ENCODE peak calls at places on chromosomes 5 and 9, in nine cellular contexts. Q is aorta, M is lower lobe of right lung, W is K562, E is astrocyte, S is HCT116, I is left ventricle myocardium inferior, P is kidney, U is tibial artery. J is an unnamed sample. For H3K4me1, the result is how much of the 10 kb centered on the place peaks cover.

GRCh38 chr9:3526903-3527652 is 1.3 kb upstream of the RFX3 start:
- DNase-seq in Q (peak), M (no peak), W (no peak), E (no peak), S (peak), I (no peak), P (no peak), U (peak), J (no peak)

GRCh38 chr5:35838370-35839042 is 18.2 kb upstream of the IL7R start:
- DNase-seq in Q (no peak), M (no peak), W (no peak), E (no peak), S (no peak), I (no peak), P (no peak), U (no peak), J (no peak)

GRCh38 chr9:34522971-34523797 is at the start of gene ENHO:
- DNase-seq in Q (peak), M (peak), W (peak), E (peak), S (peak), I (peak), P (peak), U (peak), J (peak)

GRCh38 chr9:37511006-37511714 is 25.4 kb downstream of the POLR1E start:
- DNase-seq in Q (no peak), M (no peak), W (peak), E (no peak), S (peak), I (no peak), P (no peak), U (no peak), J (no peak)

GRCh38 chr5:108730617-108731340 is 16.9 kb upstream of the FER start:
- DNase-seq in Q (no peak), M (no peak), W (no peak), E (no peak), S (no peak), I (no peak), P (no peak), U (no peak), J (no peak)

GRCh38 chr5:90184764-90185163 is 224.8 kb downstream of the CETN3 start:
- DNase-seq in Q (no peak), M (no peak), W (no peak), E (no peak), S (no peak), I (no peak), P (no peak), U (no peak), J (no peak)

GRCh38 chr5:110064593-110065268 is 375.0 kb downstream of the MAN2A1 start:
- DNase-seq in Q (no peak), M (no peak), W (no peak), E (no peak), S (no peak), I (no peak), P (no peak), U (no peak), J (no peak)

GRCh38 chr9:97911528-97911927 is 10.8 kb downstream of the TRMO start:
- DNase-seq in Q (no peak), M (no peak), W (no peak), E (no peak), S (no peak), I (no peak), P (no peak), U (no peak), J (no peak)

GRCh38 chr5:113218200-113218599 is 216.6 kb downstream of the TSSK1B start:
- DNase-seq in Q (no peak), M (no peak), W (no peak), E (no peak), S (no peak), I (peak), P (no peak), U (no peak), J (no peak)

GRCh38 chr5:113216545-113216944 is 218.2 kb downstream of the TSSK1B start:
- DNase-seq in Q (no peak), M (no peak), W (no peak), E (no peak), S (no peak), I (no peak), P (no peak), U (no peak), J (no peak)

GRCh38 chr5:113219695-113220094 is 215.1 kb downstream of the TSSK1B start:
- DNase-seq in Q (no peak), M (no peak), W (no peak), E (no peak), S (no peak), I (no peak), P (no peak), U (no peak), J (no peak)

GRCh38 chr5:113217619-113218184 is 217.1 kb downstream of the TSSK1B start:
- DNase-seq in Q (no peak), M (no peak), W (no peak), E (no peak), S (no peak), I (no peak), P (no peak), U (no peak), J (no peak)

GRCh38 chr5:113218906-113219517 is 215.8 kb downstream of the TSSK1B start:
- DNase-seq in Q (no peak), M (no peak), W (no peak), E (no peak), S (no peak), I (no peak), P (no peak), U (no peak), J (no peak)
- H3K4me1 ChIP-seq in Q (under half), M (under half), W (under half), E (under half), S (under half), I (half or more), P (under half), U (under half), J (half or more)

GRCh38 chr5:54518146-54519082 is 855 bp downstream of the SNX18 start:
- DNase-seq in Q (peak), M (peak), W (peak), E (no peak), S (no peak), I (peak), P (peak), U (peak), J (no peak)
- H3K4me1 ChIP-seq in Q (under half), M (under half), W (under half), E (half or more), S (under half), I (half or more), P (under half), U (under half), J (half or more)

DNA sequence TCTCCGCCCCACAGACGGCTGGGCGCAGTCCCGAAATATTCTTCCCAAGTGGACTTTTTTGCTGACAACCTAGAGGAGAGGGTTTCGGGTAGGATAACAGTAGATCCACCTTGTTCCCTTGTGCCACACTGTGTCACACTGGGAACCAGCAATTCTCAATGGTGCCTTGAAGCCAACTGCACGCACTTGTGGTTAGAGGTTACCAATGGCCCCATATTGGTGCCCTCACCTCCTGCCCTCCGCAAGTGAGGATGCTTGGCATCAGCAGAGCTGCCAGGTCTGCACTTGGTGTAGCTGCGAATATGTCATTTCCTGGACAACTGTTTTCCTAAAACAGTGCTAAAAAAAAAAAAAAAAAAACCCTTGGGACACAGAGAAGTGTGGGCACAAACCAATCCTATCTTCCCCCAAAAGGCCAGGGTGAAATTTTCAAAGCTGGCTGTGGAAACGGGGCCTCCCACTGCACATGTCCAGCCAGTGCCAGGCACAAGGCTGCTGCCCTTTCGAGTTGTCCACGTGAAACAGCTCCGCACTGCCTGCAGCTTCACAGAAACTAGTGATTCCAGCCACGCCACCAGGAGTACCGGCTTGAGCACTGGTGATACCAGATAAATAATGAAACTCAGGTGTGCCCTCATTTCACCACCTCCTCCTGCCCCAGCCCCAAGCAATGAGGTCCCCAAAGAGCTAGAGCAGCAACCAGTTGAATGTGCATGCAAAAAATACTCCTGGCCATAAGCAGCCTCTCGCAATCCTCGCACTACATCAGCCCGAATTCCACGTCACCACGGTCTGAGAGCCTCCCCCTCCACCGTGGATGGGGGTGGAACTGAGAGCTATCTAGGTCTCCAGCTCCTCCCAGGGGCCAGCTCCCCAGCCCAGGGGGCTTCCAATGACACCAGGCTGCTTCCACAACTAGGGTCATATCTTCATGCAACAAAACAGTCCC is 51.2 kb downstream of the USP20 start:
- DNase-seq in Q (peak), M (no peak), W (peak), E (no peak), S (no peak), I (no peak), P (peak), U (no peak), J (no peak)
- H3K4me1 ChIP-seq in Q (under half), M (half or more), W (half or more), E (under half), S (under half), I (half or more), P (under half), U (under half), J (under half)

GRCh38 chr5:7415948-7416535 is 20.1 kb downstream of the ADCY2 start:
- DNase-seq in Q (no peak), M (no peak), W (no peak), E (no peak), S (no peak), I (no peak), P (no peak), U (no peak), J (no peak)

GRCh38 chr5:7412369-7412768 is 16.4 kb downstream of the ADCY2 start:
- DNase-seq in Q (no peak), M (no peak), W (no peak), E (peak), S (no peak), I (no peak), P (no peak), U (no peak), J (no peak)

GRCh38 chr5:7405277-7405676 is 9.3 kb downstream of the ADCY2 start:
- DNase-seq in Q (no peak), M (no peak), W (no peak), E (no peak), S (no peak), I (no peak), P (no peak), U (no peak), J (no peak)

GRCh38 chr5:7415123-7415522 is 19.2 kb downstream of the ADCY2 start:
- DNase-seq in Q (no peak), M (no peak), W (no peak), E (no peak), S (no peak), I (no peak), P (no peak), U (no peak), J (no peak)

DNA sequence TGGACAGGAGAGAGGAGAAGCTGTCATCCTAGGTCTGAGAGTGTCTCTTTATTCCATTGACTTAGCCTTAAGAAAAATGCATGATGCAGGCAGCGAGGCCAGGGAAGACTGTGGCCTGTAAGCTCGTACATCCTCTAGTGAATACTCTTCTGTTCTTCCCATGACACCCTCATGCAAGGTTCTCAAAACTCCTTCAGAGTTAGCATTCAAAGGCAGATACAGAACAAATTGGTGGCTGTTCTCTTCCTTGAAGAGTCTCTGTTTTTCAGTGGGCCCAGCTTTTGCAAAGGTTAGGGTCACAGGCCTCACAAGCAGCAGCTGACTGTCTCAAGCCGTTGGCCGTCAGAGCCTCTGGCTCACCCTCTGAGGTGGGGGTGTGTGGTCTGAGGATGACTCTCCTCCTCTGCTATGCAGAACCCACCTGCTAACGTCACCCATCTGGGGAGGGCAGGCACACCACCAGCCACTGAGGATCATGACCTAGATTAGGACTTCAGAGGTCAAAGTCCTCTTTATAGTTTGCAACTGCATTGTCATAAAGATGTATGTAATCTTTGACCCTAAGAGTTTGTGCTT is 15.1 kb downstream of the ADCY2 start:
- DNase-seq in Q (no peak), M (no peak), W (no peak), E (peak), S (no peak), I (no peak), P (no peak), U (no peak), J (no peak)
- H3K4me1 ChIP-seq in Q (under half), M (under half), W (under half), E (under half), S (under half), I (under half), P (under half), U (under half), J (under half)

GRCh38 chr5:136057401-136057951 is 28.7 kb downstream of the TGFBI start:
- DNase-seq in Q (peak), M (no peak), W (no peak), E (peak), S (no peak), I (no peak), P (no peak), U (no peak), J (no peak)
- H3K4me1 ChIP-seq in Q (under half), M (under half), W (under half), E (half or more), S (under half), I (under half), P (under half), U (under half), J (under half)